ENCODE peak calls at places on chromosomes 3 and 15, in six cellular contexts. One of them, this sample, is unnamed.

GRCh38 chr15:83435782-83436181 is 11.4 kb upstream of the SH3GL3 start:
- DNase-seq in effector memory CD4-positive, alpha-beta T cell: no peak
- DNase-seq in psoas muscle: no peak
- DNase-seq in K562: no peak
- DNase-seq in neural progenitor cell: no peak
- DNase-seq in CD8-positive, alpha-beta T cell: no peak
- DNase-seq in this sample: no peak

GRCh38 chr3:47713655-47714054 is 68.0 kb downstream of the SMARCC1 start:
- DNase-seq in effector memory CD4-positive, alpha-beta T cell: no peak
- DNase-seq in psoas muscle: no peak
- DNase-seq in K562: no peak
- DNase-seq in neural progenitor cell: no peak
- DNase-seq in CD8-positive, alpha-beta T cell: no peak
- DNase-seq in this sample: no peak

GRCh38 chr15:67762610-67763368 is 62.5 kb upstream of the SKOR1 start:
- DNase-seq in effector memory CD4-positive, alpha-beta T cell: no peak
- DNase-seq in psoas muscle: no peak
- DNase-seq in K562: no peak
- DNase-seq in neural progenitor cell: no peak
- DNase-seq in CD8-positive, alpha-beta T cell: no peak
- DNase-seq in this sample: no peak

GRCh38 chr15:68424754-68425390 is 7.1 kb downstream of the ITGA11 start:
- DNase-seq in effector memory CD4-positive, alpha-beta T cell: no peak
- DNase-seq in psoas muscle: no peak
- DNase-seq in K562: no peak
- DNase-seq in neural progenitor cell: no peak
- DNase-seq in CD8-positive, alpha-beta T cell: no peak
- DNase-seq in this sample: no peak

GRCh38 chr3:63979093-63979492 is 44.2 kb downstream of the PSMD6 start:
- DNase-seq in effector memory CD4-positive, alpha-beta T cell: peak; percentile 32
- DNase-seq in psoas muscle: no peak
- DNase-seq in K562: no peak
- DNase-seq in neural progenitor cell: no peak
- DNase-seq in CD8-positive, alpha-beta T cell: no peak
- DNase-seq in this sample: no peak

GRCh38 chr15:31463521-31464102 is 137.0 kb downstream of the KLF13 start:
- DNase-seq in effector memory CD4-positive, alpha-beta T cell: no peak
- DNase-seq in psoas muscle: no peak
- DNase-seq in K562: no peak
- DNase-seq in neural progenitor cell: no peak
- DNase-seq in CD8-positive, alpha-beta T cell: no peak
- DNase-seq in this sample: no peak

GRCh38 chr3:128727485-128727884 is 1.5 kb downstream of the RAB7A start:
- DNase-seq in effector memory CD4-positive, alpha-beta T cell: no peak
- DNase-seq in psoas muscle: no peak
- DNase-seq in K562: no peak
- DNase-seq in neural progenitor cell: no peak
- DNase-seq in CD8-positive, alpha-beta T cell: no peak
- DNase-seq in this sample: no peak

GRCh38 chr3:13518516-13519351 is 30.2 kb upstream of the FBLN2 start:
- DNase-seq in effector memory CD4-positive, alpha-beta T cell: no peak
- DNase-seq in psoas muscle: peak; percentile 86
- DNase-seq in K562: no peak
- DNase-seq in neural progenitor cell: no peak
- DNase-seq in CD8-positive, alpha-beta T cell: no peak
- DNase-seq in this sample: no peak

GRCh38 chr3:54053201-54053600 is 69.2 kb upstream of the CACNA2D3 start:
- DNase-seq in effector memory CD4-positive, alpha-beta T cell: no peak
- DNase-seq in psoas muscle: no peak
- DNase-seq in K562: no peak
- DNase-seq in neural progenitor cell: no peak
- DNase-seq in CD8-positive, alpha-beta T cell: no peak
- DNase-seq in this sample: no peak

GRCh38 chr3:123081718-123082369 is 15.0 kb downstream of the PDIA5 start:
- DNase-seq in effector memory CD4-positive, alpha-beta T cell: no peak
- DNase-seq in psoas muscle: no peak
- DNase-seq in K562: peak; percentile 22
- DNase-seq in neural progenitor cell: no peak
- DNase-seq in CD8-positive, alpha-beta T cell: no peak
- DNase-seq in this sample: no peak

GRCh38 chr3:141482250-141482937 is 4.4 kb upstream of the RASA2 start:
- DNase-seq in effector memory CD4-positive, alpha-beta T cell: no peak
- DNase-seq in psoas muscle: no peak
- DNase-seq in K562: no peak
- DNase-seq in neural progenitor cell: no peak
- DNase-seq in CD8-positive, alpha-beta T cell: no peak
- DNase-seq in this sample: no peak

GRCh38 chr15:86630946-86631345 is 551.3 kb downstream of the AGBL1 start:
- DNase-seq in effector memory CD4-positive, alpha-beta T cell: no peak
- DNase-seq in psoas muscle: no peak
- DNase-seq in K562: no peak
- DNase-seq in neural progenitor cell: no peak
- DNase-seq in CD8-positive, alpha-beta T cell: no peak
- DNase-seq in this sample: no peak

GRCh38 chr3:193928354-193929209 is 207.4 kb upstream of the HES1 start:
- DNase-seq in effector memory CD4-positive, alpha-beta T cell: no peak
- DNase-seq in psoas muscle: no peak
- DNase-seq in K562: peak; percentile 37
- DNase-seq in neural progenitor cell: no peak
- DNase-seq in CD8-positive, alpha-beta T cell: no peak
- DNase-seq in this sample: no peak

DNA sequence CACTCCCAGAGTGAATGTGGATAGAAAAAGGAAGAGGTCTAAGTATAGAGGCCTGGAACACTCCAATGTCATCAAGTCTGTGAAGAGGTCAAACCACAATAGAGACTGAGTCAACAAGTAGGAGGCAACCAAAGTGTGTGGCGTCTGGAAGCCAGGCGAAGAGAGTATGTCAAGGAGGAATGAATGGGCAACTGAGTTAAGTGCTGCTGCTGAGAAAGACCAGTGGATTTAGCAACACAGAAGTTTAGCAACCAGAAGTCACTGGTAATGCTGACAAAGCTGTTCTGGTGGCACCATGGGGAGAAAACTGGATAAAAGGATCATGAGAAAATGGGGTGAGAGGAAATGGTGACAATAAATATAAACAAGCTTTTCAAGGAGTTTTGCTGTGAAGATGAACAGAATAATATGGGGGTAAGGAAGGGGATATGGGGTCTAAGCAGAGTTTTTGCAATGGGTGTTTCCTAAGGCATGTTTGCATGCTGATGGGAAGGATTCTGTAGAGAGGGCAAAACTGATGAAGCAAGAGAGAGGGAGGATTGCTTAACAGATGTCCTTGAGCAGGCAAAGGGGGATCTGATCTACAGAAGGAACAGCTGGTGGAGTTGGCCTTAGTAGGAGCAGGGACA is 38.4 kb downstream of the PCOLCE2 start:
- DNase-seq in effector memory CD4-positive, alpha-beta T cell: no peak
- DNase-seq in psoas muscle: peak; percentile 21
- DNase-seq in K562: peak; percentile 37
- DNase-seq in neural progenitor cell: no peak
- DNase-seq in CD8-positive, alpha-beta T cell: no peak
- DNase-seq in this sample: no peak
- H3K27me3 ChIP-seq in effector memory CD4-positive, alpha-beta T cell: no peaks in the 10 kb centered on the region
- H3K27me3 ChIP-seq in psoas muscle: no peaks in the 10 kb centered on the region
- H3K27me3 ChIP-seq in K562: no peaks in the 10 kb centered on the region
- H3K27me3 ChIP-seq in neural progenitor cell: no peaks in the 10 kb centered on the region
- H3K27me3 ChIP-seq in CD8-positive, alpha-beta T cell: no peaks in the 10 kb centered on the region
- H3K27me3 ChIP-seq in this sample: no peaks in the 10 kb centered on the region

DNA sequence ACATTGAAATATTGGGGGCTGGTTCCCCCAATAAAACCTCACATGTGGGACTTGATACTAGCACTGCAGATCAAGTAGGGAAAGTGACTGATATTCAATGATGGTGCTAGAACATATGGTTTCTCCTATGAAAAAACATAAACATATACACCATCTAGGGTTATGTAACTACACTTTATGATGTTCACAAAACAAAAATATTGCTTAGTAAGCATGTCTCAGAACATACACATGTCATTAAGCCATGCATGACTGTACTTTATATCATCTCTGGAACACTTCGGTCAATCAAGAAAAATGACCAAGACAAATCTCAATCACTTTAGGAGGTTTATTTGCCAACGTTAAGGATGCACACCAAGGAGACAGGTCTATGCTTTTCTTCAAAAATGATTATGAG is 57.4 kb downstream of the ZNF717 start:
- DNase-seq in effector memory CD4-positive, alpha-beta T cell: no peak
- DNase-seq in psoas muscle: no peak
- DNase-seq in K562: no peak
- DNase-seq in neural progenitor cell: no peak
- DNase-seq in CD8-positive, alpha-beta T cell: no peak
- DNase-seq in this sample: no peak
- H3K9me3 ChIP-seq in effector memory CD4-positive, alpha-beta T cell: peaks cover 15% of the 10 kb centered on the region
- H3K9me3 ChIP-seq in psoas muscle: peaks cover 58% of the 10 kb centered on the region
- H3K9me3 ChIP-seq in K562: no peaks in the 10 kb centered on the region
- H3K9me3 ChIP-seq in neural progenitor cell: peaks cover 4% of the 10 kb centered on the region
- H3K9me3 ChIP-seq in CD8-positive, alpha-beta T cell: peaks cover 17% of the 10 kb centered on the region
- H3K9me3 ChIP-seq in this sample: peaks cover 3% of the 10 kb centered on the region

GRCh38 chr15:42670441-42670840 is 66.5 kb downstream of the CDAN1 start:
- DNase-seq in effector memory CD4-positive, alpha-beta T cell: no peak
- DNase-seq in psoas muscle: no peak
- DNase-seq in K562: no peak
- DNase-seq in neural progenitor cell: no peak
- DNase-seq in CD8-positive, alpha-beta T cell: no peak
- DNase-seq in this sample: no peak

DNA sequence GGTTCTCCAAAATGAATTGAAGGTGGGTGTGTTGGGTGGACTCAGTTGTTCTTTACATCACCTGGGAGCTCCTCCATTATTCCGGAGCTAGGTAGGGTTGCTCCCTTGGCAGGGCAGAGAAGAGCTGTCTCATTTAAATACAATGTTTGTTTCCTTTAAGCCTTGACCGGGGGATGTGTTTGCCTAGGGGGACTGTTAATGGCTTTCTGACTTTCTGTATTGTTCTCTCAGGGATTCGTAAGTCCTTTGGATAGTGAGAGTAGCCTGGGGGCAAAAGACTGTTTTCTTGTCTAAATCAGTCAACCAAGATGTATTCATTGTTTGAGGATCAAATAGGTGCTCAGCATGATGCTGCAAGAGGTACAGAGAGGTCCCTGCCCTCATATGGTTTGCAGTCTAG is 71.1 kb downstream of the CDAN1 start:
- DNase-seq in effector memory CD4-positive, alpha-beta T cell: no peak
- DNase-seq in psoas muscle: no peak
- DNase-seq in K562: no peak
- DNase-seq in neural progenitor cell: no peak
- DNase-seq in CD8-positive, alpha-beta T cell: no peak
- DNase-seq in this sample: no peak
- H3K4me3 ChIP-seq in effector memory CD4-positive, alpha-beta T cell: no peak overlapping the region
- H3K4me3 ChIP-seq in psoas muscle: no peak overlapping the region
- H3K4me3 ChIP-seq in K562: no peak overlapping the region
- H3K4me3 ChIP-seq in neural progenitor cell: no peak overlapping the region
- H3K4me3 ChIP-seq in CD8-positive, alpha-beta T cell: no peak overlapping the region
- H3K4me3 ChIP-seq in this sample: no peak overlapping the region

GRCh38 chr15:98083203-98083910 is 122.9 kb downstream of the ARRDC4 start:
- DNase-seq in effector memory CD4-positive, alpha-beta T cell: no peak
- DNase-seq in psoas muscle: no peak
- DNase-seq in K562: no peak
- DNase-seq in neural progenitor cell: peak; percentile 22
- DNase-seq in CD8-positive, alpha-beta T cell: no peak
- DNase-seq in this sample: no peak
- H3K27me3 ChIP-seq in effector memory CD4-positive, alpha-beta T cell: no peaks in the 10 kb centered on the region
- H3K27me3 ChIP-seq in psoas muscle: no peaks in the 10 kb centered on the region
- H3K27me3 ChIP-seq in K562: no peaks in the 10 kb centered on the region
- H3K27me3 ChIP-seq in neural progenitor cell: no peaks in the 10 kb centered on the region
- H3K27me3 ChIP-seq in CD8-positive, alpha-beta T cell: no peaks in the 10 kb centered on the region
- H3K27me3 ChIP-seq in this sample: no peaks in the 10 kb centered on the region

GRCh38 chr3:118199044-118199443 is 835.6 kb downstream of the IGSF11 start:
- DNase-seq in effector memory CD4-positive, alpha-beta T cell: no peak
- DNase-seq in psoas muscle: no peak
- DNase-seq in K562: no peak
- DNase-seq in neural progenitor cell: no peak
- DNase-seq in CD8-positive, alpha-beta T cell: no peak
- DNase-seq in this sample: no peak
- H3K9me3 ChIP-seq in effector memory CD4-positive, alpha-beta T cell: no peaks in the 10 kb centered on the region
- H3K9me3 ChIP-seq in psoas muscle: peaks cover 21% of the 10 kb centered on the region
- H3K9me3 ChIP-seq in K562: no peaks in the 10 kb centered on the region
- H3K9me3 ChIP-seq in neural progenitor cell: no peaks in the 10 kb centered on the region
- H3K9me3 ChIP-seq in CD8-positive, alpha-beta T cell: no peaks in the 10 kb centered on the region
- H3K9me3 ChIP-seq in this sample: no peaks in the 10 kb centered on the region